ENCODE peak calls at places on chromosomes 6 and 20, in ten cellular contexts. One of them, this sample, is unnamed.

GRCh38 chr6:52522151-52522626 is 54.7 kb downstream of the TRAM2 start:
- DNase-seq in tibial nerve: peak; percentile 61
- DNase-seq in ovary: no peak
- DNase-seq in gastrocnemius medialis: no peak
- DNase-seq in heart left ventricle: peak; percentile 69
- DNase-seq in body of pancreas: no peak
- DNase-seq in lower leg skin: no peak
- DNase-seq in A549: no peak
- DNase-seq in testis: no peak
- DNase-seq in stomach: no peak
- DNase-seq in this sample: peak; percentile 65

GRCh38 chr6:134247271-134247833 is 70.6 kb downstream of the SGK1 start:
- DNase-seq in stomach: no peak
- DNase-seq in lower leg skin: no peak
- DNase-seq in A549: no peak
- DNase-seq in testis: no peak
- DNase-seq in body of pancreas: peak; percentile 34
- DNase-seq in gastrocnemius medialis: peak; percentile 47
- DNase-seq in heart left ventricle: no peak
- DNase-seq in ovary: no peak
- DNase-seq in tibial nerve: no peak
- DNase-seq in this sample: no peak

GRCh38 chr6:170355661-170356060 is 49.1 kb downstream of the FAM120B start:
- DNase-seq in ovary: no peak
- DNase-seq in lower leg skin: no peak
- DNase-seq in gastrocnemius medialis: no peak
- DNase-seq in tibial nerve: no peak
- DNase-seq in heart left ventricle: no peak
- DNase-seq in A549: no peak
- DNase-seq in body of pancreas: no peak
- DNase-seq in testis: no peak
- DNase-seq in stomach: no peak
- DNase-seq in this sample: no peak

GRCh38 chr6:111813247-111814162 is 59.7 kb downstream of the FYN start:
- DNase-seq in gastrocnemius medialis: no peak
- DNase-seq in tibial nerve: no peak
- DNase-seq in ovary: no peak
- DNase-seq in heart left ventricle: no peak
- DNase-seq in body of pancreas: no peak
- DNase-seq in testis: no peak
- DNase-seq in stomach: no peak
- DNase-seq in A549: no peak
- DNase-seq in lower leg skin: no peak
- DNase-seq in this sample: no peak

GRCh38 chr20:59748555-59749292 is 144.4 kb downstream of the PHACTR3 start:
- DNase-seq in heart left ventricle: peak; percentile 38
- DNase-seq in lower leg skin: no peak
- DNase-seq in tibial nerve: peak; percentile 40
- DNase-seq in body of pancreas: peak; percentile 30
- DNase-seq in stomach: no peak
- DNase-seq in A549: no peak
- DNase-seq in testis: no peak
- DNase-seq in gastrocnemius medialis: no peak
- DNase-seq in ovary: peak; percentile 30
- DNase-seq in this sample: peak; percentile 34

GRCh38 chr20:53826597-53827291 is 233.1 kb upstream of the ZNF217 start:
- DNase-seq in ovary: no peak
- DNase-seq in gastrocnemius medialis: no peak
- DNase-seq in body of pancreas: no peak
- DNase-seq in testis: no peak
- DNase-seq in stomach: no peak
- DNase-seq in A549: peak; percentile 72
- DNase-seq in heart left ventricle: no peak
- DNase-seq in lower leg skin: no peak
- DNase-seq in tibial nerve: no peak
- DNase-seq in this sample: no peak

GRCh38 chr6:77389402-77389801 is 73.9 kb downstream of the HTR1B start:
- DNase-seq in A549: no peak
- DNase-seq in stomach: no peak
- DNase-seq in tibial nerve: no peak
- DNase-seq in ovary: no peak
- DNase-seq in testis: no peak
- DNase-seq in body of pancreas: no peak
- DNase-seq in gastrocnemius medialis: no peak
- DNase-seq in lower leg skin: no peak
- DNase-seq in heart left ventricle: no peak
- DNase-seq in this sample: no peak

GRCh38 chr6:84414531-84414930 is 187.1 kb upstream of the CEP162 start:
- DNase-seq in A549: no peak
- DNase-seq in tibial nerve: peak; percentile 20
- DNase-seq in heart left ventricle: no peak
- DNase-seq in testis: no peak
- DNase-seq in body of pancreas: no peak
- DNase-seq in ovary: no peak
- DNase-seq in gastrocnemius medialis: no peak
- DNase-seq in lower leg skin: no peak
- DNase-seq in stomach: no peak
- DNase-seq in this sample: no peak

GRCh38 chr6:90160013-90160412 is 136.6 kb downstream of the BACH2 start:
- DNase-seq in body of pancreas: no peak
- DNase-seq in testis: no peak
- DNase-seq in A549: no peak
- DNase-seq in ovary: no peak
- DNase-seq in stomach: no peak
- DNase-seq in gastrocnemius medialis: no peak
- DNase-seq in heart left ventricle: no peak
- DNase-seq in tibial nerve: no peak
- DNase-seq in lower leg skin: no peak
- DNase-seq in this sample: no peak

GRCh38 chr20:57908691-57909090 is 198.9 kb upstream of the PMEPA1 start:
- DNase-seq in A549: no peak
- DNase-seq in tibial nerve: no peak
- DNase-seq in body of pancreas: no peak
- DNase-seq in heart left ventricle: no peak
- DNase-seq in ovary: no peak
- DNase-seq in gastrocnemius medialis: no peak
- DNase-seq in lower leg skin: no peak
- DNase-seq in testis: no peak
- DNase-seq in stomach: no peak
- DNase-seq in this sample: no peak

GRCh38 chr6:24009319-24009718 is 116.7 kb upstream of the NRSN1 start:
- DNase-seq in gastrocnemius medialis: no peak
- DNase-seq in testis: no peak
- DNase-seq in heart left ventricle: no peak
- DNase-seq in body of pancreas: no peak
- DNase-seq in tibial nerve: no peak
- DNase-seq in ovary: no peak
- DNase-seq in lower leg skin: no peak
- DNase-seq in stomach: no peak
- DNase-seq in A549: no peak
- DNase-seq in this sample: no peak

GRCh38 chr6:142266060-142266459 is 35.7 kb upstream of the ADGRG6 start:
- DNase-seq in lower leg skin: no peak
- DNase-seq in body of pancreas: no peak
- DNase-seq in heart left ventricle: no peak
- DNase-seq in stomach: no peak
- DNase-seq in ovary: no peak
- DNase-seq in tibial nerve: no peak
- DNase-seq in gastrocnemius medialis: no peak
- DNase-seq in A549: no peak
- DNase-seq in testis: no peak
- DNase-seq in this sample: no peak

GRCh38 chr6:42260972-42261371 is 43.3 kb upstream of the MRPS10 start:
- DNase-seq in ovary: no peak
- DNase-seq in heart left ventricle: no peak
- DNase-seq in stomach: no peak
- DNase-seq in gastrocnemius medialis: peak; percentile 47
- DNase-seq in lower leg skin: no peak
- DNase-seq in A549: no peak
- DNase-seq in tibial nerve: no peak
- DNase-seq in body of pancreas: no peak
- DNase-seq in testis: peak; percentile 70
- DNase-seq in this sample: peak; percentile 72

GRCh38 chr6:43917878-43918382 is 147.9 kb downstream of the VEGFA start:
- DNase-seq in A549: no peak
- DNase-seq in stomach: no peak
- DNase-seq in tibial nerve: no peak
- DNase-seq in body of pancreas: no peak
- DNase-seq in gastrocnemius medialis: no peak
- DNase-seq in ovary: no peak
- DNase-seq in testis: no peak
- DNase-seq in lower leg skin: no peak
- DNase-seq in heart left ventricle: no peak
- DNase-seq in this sample: no peak

GRCh38 chr20:35181731-35182130 is 9.9 kb downstream of the PROCR start:
- DNase-seq in lower leg skin: no peak
- DNase-seq in A549: no peak
- DNase-seq in ovary: no peak
- DNase-seq in tibial nerve: no peak
- DNase-seq in gastrocnemius medialis: no peak
- DNase-seq in heart left ventricle: no peak
- DNase-seq in body of pancreas: no peak
- DNase-seq in testis: no peak
- DNase-seq in stomach: no peak
- DNase-seq in this sample: no peak

GRCh38 chr6:7467007-7467897 is 74.2 kb upstream of the DSP start:
- DNase-seq in testis: no peak
- DNase-seq in gastrocnemius medialis: no peak
- DNase-seq in A549: peak; percentile 19
- DNase-seq in lower leg skin: no peak
- DNase-seq in body of pancreas: peak; percentile 21
- DNase-seq in stomach: peak; percentile 40
- DNase-seq in ovary: no peak
- DNase-seq in heart left ventricle: peak; percentile 55
- DNase-seq in tibial nerve: no peak
- DNase-seq in this sample: no peak

GRCh38 chr20:3839328-3839727 is 7.3 kb upstream of the MAVS start:
- DNase-seq in lower leg skin: no peak
- DNase-seq in body of pancreas: no peak
- DNase-seq in stomach: no peak
- DNase-seq in tibial nerve: no peak
- DNase-seq in ovary: no peak
- DNase-seq in testis: no peak
- DNase-seq in A549: no peak
- DNase-seq in gastrocnemius medialis: no peak
- DNase-seq in heart left ventricle: no peak
- DNase-seq in this sample: no peak

GRCh38 chr20:62837790-62838458 is 21.1 kb downstream of the COL9A3 start:
- DNase-seq in body of pancreas: peak; percentile 70
- DNase-seq in A549: no peak
- DNase-seq in tibial nerve: peak; percentile 49
- DNase-seq in gastrocnemius medialis: no peak
- DNase-seq in lower leg skin: peak; percentile 68
- DNase-seq in ovary: no peak
- DNase-seq in stomach: peak; percentile 81
- DNase-seq in testis: no peak
- DNase-seq in heart left ventricle: no peak
- DNase-seq in this sample: no peak

GRCh38 chr6:28258877-28259777 is at the start of gene NKAPL:
- DNase-seq in heart left ventricle: peak; percentile 92
- DNase-seq in body of pancreas: peak; percentile 70
- DNase-seq in lower leg skin: peak; percentile 51
- DNase-seq in testis: peak; percentile 88
- DNase-seq in gastrocnemius medialis: peak; percentile 48
- DNase-seq in stomach: peak; percentile 65
- DNase-seq in ovary: peak; percentile 80
- DNase-seq in A549: no peak
- DNase-seq in tibial nerve: peak; percentile 43
- DNase-seq in this sample: peak; percentile 75

GRCh38 chr6:113172531-113172966 is 684.6 kb upstream of the MARCKS start:
- DNase-seq in lower leg skin: no peak
- DNase-seq in testis: peak; percentile 57
- DNase-seq in gastrocnemius medialis: no peak
- DNase-seq in heart left ventricle: peak; percentile 60
- DNase-seq in ovary: no peak
- DNase-seq in stomach: no peak
- DNase-seq in tibial nerve: no peak
- DNase-seq in A549: no peak
- DNase-seq in body of pancreas: peak; percentile 66
- DNase-seq in this sample: no peak

GRCh38 chr20:844473-845225 is 11.1 kb downstream of the FAM110A start:
- DNase-seq in A549: peak; percentile 70
- DNase-seq in gastrocnemius medialis: peak; percentile 85
- DNase-seq in tibial nerve: peak; percentile 83
- DNase-seq in ovary: peak; percentile 89
- DNase-seq in heart left ventricle: peak; percentile 95
- DNase-seq in lower leg skin: peak; percentile 91
- DNase-seq in testis: peak; percentile 97
- DNase-seq in body of pancreas: peak; percentile 89
- DNase-seq in stomach: peak; percentile 96
- DNase-seq in this sample: peak; percentile 91
- TF ChIP-seq POLR2A in A549: no peak
- TF ChIP-seq POLR2A in gastrocnemius medialis: no peak
- TF ChIP-seq POLR2A in tibial nerve: no peak
- TF ChIP-seq POLR2A in ovary: no peak
- TF ChIP-seq POLR2A in heart left ventricle: no peak
- TF ChIP-seq POLR2A in lower leg skin: no peak
- TF ChIP-seq POLR2A in testis: no peak
- TF ChIP-seq POLR2A in body of pancreas: no peak
- TF ChIP-seq POLR2A in stomach: no peak
- TF ChIP-seq POLR2A in this sample: no peak

GRCh38 chr6:50864601-50865000 is 45.9 kb downstream of the TFAP2B start:
- DNase-seq in A549: no peak
- DNase-seq in stomach: no peak
- DNase-seq in testis: no peak
- DNase-seq in lower leg skin: no peak
- DNase-seq in tibial nerve: no peak
- DNase-seq in gastrocnemius medialis: no peak
- DNase-seq in heart left ventricle: no peak
- DNase-seq in ovary: no peak
- DNase-seq in body of pancreas: no peak
- DNase-seq in this sample: no peak
- H3K4me3 ChIP-seq in A549: no peak overlapping the region
- H3K4me3 ChIP-seq in stomach: no peak overlapping the region
- H3K4me3 ChIP-seq in testis: no peak overlapping the region
- H3K4me3 ChIP-seq in lower leg skin: no peak overlapping the region
- H3K4me3 ChIP-seq in tibial nerve: no peak overlapping the region
- H3K4me3 ChIP-seq in gastrocnemius medialis: no peak overlapping the region
- H3K4me3 ChIP-seq in heart left ventricle: no peak overlapping the region
- H3K4me3 ChIP-seq in ovary: no peak overlapping the region
- H3K4me3 ChIP-seq in body of pancreas: no peak overlapping the region
- H3K4me3 ChIP-seq in this sample: no peak overlapping the region

GRCh38 chr6:160198577-160199211 is 59.9 kb downstream of the SLC22A2 start:
- DNase-seq in testis: no peak
- DNase-seq in A549: peak; percentile 30
- DNase-seq in gastrocnemius medialis: no peak
- DNase-seq in body of pancreas: no peak
- DNase-seq in stomach: no peak
- DNase-seq in tibial nerve: no peak
- DNase-seq in lower leg skin: no peak
- DNase-seq in ovary: no peak
- DNase-seq in heart left ventricle: no peak
- DNase-seq in this sample: no peak
- TF ChIP-seq POLR2A in testis: no peak
- TF ChIP-seq POLR2A in A549: no peak
- TF ChIP-seq POLR2A in gastrocnemius medialis: no peak
- TF ChIP-seq POLR2A in body of pancreas: no peak
- TF ChIP-seq POLR2A in stomach: no peak
- TF ChIP-seq POLR2A in tibial nerve: no peak
- TF ChIP-seq POLR2A in lower leg skin: no peak
- TF ChIP-seq POLR2A in ovary: no peak
- TF ChIP-seq POLR2A in heart left ventricle: no peak
- TF ChIP-seq POLR2A in this sample: no peak

GRCh38 chr6:47465117-47465516 is 12.5 kb upstream of the CD2AP start:
- DNase-seq in ovary: no peak
- DNase-seq in heart left ventricle: no peak
- DNase-seq in tibial nerve: no peak
- DNase-seq in stomach: no peak
- DNase-seq in lower leg skin: no peak
- DNase-seq in gastrocnemius medialis: no peak
- DNase-seq in testis: no peak
- DNase-seq in body of pancreas: no peak
- DNase-seq in A549: no peak
- DNase-seq in this sample: no peak

GRCh38 chr6:47464052-47464451 is 13.5 kb upstream of the CD2AP start:
- DNase-seq in stomach: no peak
- DNase-seq in tibial nerve: no peak
- DNase-seq in lower leg skin: no peak
- DNase-seq in testis: no peak
- DNase-seq in ovary: no peak
- DNase-seq in A549: peak; percentile 64
- DNase-seq in gastrocnemius medialis: no peak
- DNase-seq in heart left ventricle: no peak
- DNase-seq in body of pancreas: no peak
- DNase-seq in this sample: no peak
- H3K4me3 ChIP-seq in stomach: no peak overlapping the region
- H3K4me3 ChIP-seq in tibial nerve: no peak overlapping the region
- H3K4me3 ChIP-seq in lower leg skin: no peak overlapping the region
- H3K4me3 ChIP-seq in testis: no peak overlapping the region
- H3K4me3 ChIP-seq in ovary: no peak overlapping the region
- H3K4me3 ChIP-seq in A549: no peak overlapping the region
- H3K4me3 ChIP-seq in gastrocnemius medialis: no peak overlapping the region
- H3K4me3 ChIP-seq in heart left ventricle: no peak overlapping the region
- H3K4me3 ChIP-seq in body of pancreas: no peak overlapping the region
- H3K4me3 ChIP-seq in this sample: no peak overlapping the region

This sample was measured in uterus.